ENCODE peak calls at places on chromosomes 5 and 9, in seven cellular contexts. A, K, C, H, D, T and Z are unnamed samples.
A peak's percentile ranks its signal among the peaks of the same experiment; 100 is the strongest.

GRCh38 chr9:36401179-36401740 is 1.2 kb upstream of the RNF38 start:
- DNase-seq in A (peak; percentile 88), K (no peak), C (peak; percentile 86), H (peak; percentile 57), D (no peak), T (peak; percentile 47), Z (no peak)

GRCh38 chr9:112120046-112120373 is 55.1 kb downstream of the SUSD1 start:
- DNase-seq in A (no peak), K (no peak), C (no peak), H (no peak), D (no peak), T (no peak), Z (no peak)

GRCh38 chr5:181053760-181054122 is 13.7 kb downstream of the BTNL9 start:
- DNase-seq in A (no peak), K (no peak), C (no peak), H (no peak), D (no peak), T (no peak), Z (no peak)

GRCh38 chr5:139078345-139078744 is 119.8 kb downstream of the SIL1 start:
- DNase-seq in A (no peak), K (no peak), C (no peak), H (no peak), D (no peak), T (no peak), Z (no peak)

GRCh38 chr9:108746001-108746400 is 109.8 kb downstream of the ACTL7B start:
- DNase-seq in A (no peak), K (no peak), C (no peak), H (no peak), D (no peak), T (no peak), Z (no peak)

GRCh38 chr5:140114341-140115185 is 654 bp downstream of the PURA start:
- DNase-seq in A (peak; percentile 48), K (peak; percentile 19), C (peak; percentile 53), H (no peak), D (no peak), T (no peak), Z (peak; percentile 79)

GRCh38 chr5:1946122-1946677 is 63.5 kb upstream of the IRX4 start:
- DNase-seq in A (no peak), K (no peak), C (no peak), H (no peak), D (no peak), T (no peak), Z (peak; percentile 82)

GRCh38 chr9:114047717-114048116 is 30.4 kb downstream of the AMBP start:
- DNase-seq in A (no peak), K (no peak), C (no peak), H (no peak), D (no peak), T (no peak), Z (no peak)

GRCh38 chr5:180688326-180689070 is 39.1 kb upstream of the FLT4 start:
- DNase-seq in A (no peak), K (no peak), C (no peak), H (no peak), D (no peak), T (no peak), Z (no peak)

GRCh38 chr5:18088020-18088579 is 453.8 kb downstream of the TAF11L14 start:
- DNase-seq in A (no peak), K (no peak), C (no peak), H (no peak), D (no peak), T (no peak), Z (no peak)

GRCh38 chr9:128912270-128912853 is 8.4 kb upstream of the PHYHD1 start:
- DNase-seq in A (no peak), K (no peak), C (peak; percentile 27), H (no peak), D (no peak), T (peak; percentile 95), Z (no peak)

GRCh38 chr5:132363431-132364112 is 5.9 kb upstream of the SLC22A5 start:
- DNase-seq in A (no peak), K (no peak), C (no peak), H (no peak), D (no peak), T (peak; percentile 36), Z (no peak)

GRCh38 chr5:77973253-77973609 is 197.1 kb upstream of the TBCA start:
- DNase-seq in A (no peak), K (no peak), C (no peak), H (no peak), D (no peak), T (no peak), Z (no peak)

GRCh38 chr9:16192403-16193017 is 639.7 kb downstream of the CCDC171 start:
- DNase-seq in A (no peak), K (no peak), C (no peak), H (no peak), D (no peak), T (no peak), Z (no peak)